ENCODE peak calls at places on chromosomes 1 and 21, in six cellular contexts. M, E, X, S, I and U are unnamed samples.
A peak's percentile ranks its signal among the peaks of the same experiment; 100 is the strongest.

GRCh38 chr1:86773331-86774288 is 69.2 kb downstream of the SH3GLB1 start:
- DNase-seq in X (no peak), S (no peak), I (peak; percentile 61), M (no peak), E (no peak), U (no peak)

GRCh38 chr1:92356956-92357355 is 58.1 kb downstream of the RPAP2 start:
- DNase-seq in I (no peak), M (no peak), S (no peak), E (no peak), X (no peak), U (no peak)

GRCh38 chr21:37164742-37165141 is 91.7 kb downstream of the TTC3 start:
- DNase-seq in S (no peak), X (no peak), E (no peak), I (no peak), M (no peak), U (no peak)

GRCh38 chr1:206690516-206690915 is 5.8 kb downstream of the MAPKAPK2 start:
- DNase-seq in X (no peak), M (no peak), S (no peak), I (no peak), E (no peak), U (peak; percentile 15)

GRCh38 chr21:41666641-41667051 is 100.2 kb downstream of the RIPK4 start:
- DNase-seq in E (no peak), X (no peak), M (no peak), S (no peak), I (no peak), U (no peak)

GRCh38 chr1:245475116-245475515 is 320.3 kb downstream of the KIF26B start:
- DNase-seq in I (no peak), M (no peak), X (no peak), E (no peak), S (no peak), U (no peak)

GRCh38 chr1:201140235-201140940 is 13.4 kb upstream of the ASCL5 start:
- DNase-seq in S (no peak), X (no peak), M (no peak), E (no peak), I (peak; percentile 33), U (no peak)

GRCh38 chr1:167617100-167617949 is 12.7 kb upstream of the RCSD1 start:
- DNase-seq in X (no peak), M (no peak), I (no peak), S (no peak), E (peak; percentile 74), U (peak; percentile 57)

GRCh38 chr1:222777463-222777862 is 37.4 kb upstream of the DISP1 start:
- DNase-seq in X (no peak), M (no peak), I (no peak), E (no peak), S (no peak), U (no peak)

GRCh38 chr1:159175571-159175970 is 4.2 kb downstream of the CADM3 start:
- DNase-seq in X (no peak), E (no peak), S (no peak), M (no peak), I (no peak), U (no peak)

GRCh38 chr1:159786465-159786864 is 5.7 kb downstream of the DUSP23 start:
- DNase-seq in E (no peak), X (no peak), I (no peak), M (no peak), S (no peak), U (no peak)

GRCh38 chr1:174224641-174225040 is 65.3 kb downstream of the RABGAP1L start:
- DNase-seq in M (no peak), E (no peak), I (no peak), S (no peak), X (no peak), U (no peak)

GRCh38 chr1:174225499-174226204 is 66.3 kb downstream of the RABGAP1L start:
- DNase-seq in E (no peak), X (no peak), I (no peak), M (no peak), S (no peak), U (no peak)

GRCh38 chr1:174219606-174220370 is 60.5 kb downstream of the RABGAP1L start:
- DNase-seq in I (no peak), S (no peak), E (no peak), X (no peak), M (no peak), U (no peak)

GRCh38 chr1:174221681-174222080 is 62.4 kb downstream of the RABGAP1L start:
- DNase-seq in S (no peak), I (no peak), X (no peak), E (no peak), M (no peak), U (no peak)

GRCh38 chr1:174222166-174222949 is 63.0 kb downstream of the RABGAP1L start:
- DNase-seq in E (no peak), M (no peak), S (no peak), I (no peak), X (no peak), U (no peak)
- TF ChIP-seq ZNF274 in E (no peak), M (no peak), S (no peak), I (no peak), X (no peak), U (no peak)

DNA sequence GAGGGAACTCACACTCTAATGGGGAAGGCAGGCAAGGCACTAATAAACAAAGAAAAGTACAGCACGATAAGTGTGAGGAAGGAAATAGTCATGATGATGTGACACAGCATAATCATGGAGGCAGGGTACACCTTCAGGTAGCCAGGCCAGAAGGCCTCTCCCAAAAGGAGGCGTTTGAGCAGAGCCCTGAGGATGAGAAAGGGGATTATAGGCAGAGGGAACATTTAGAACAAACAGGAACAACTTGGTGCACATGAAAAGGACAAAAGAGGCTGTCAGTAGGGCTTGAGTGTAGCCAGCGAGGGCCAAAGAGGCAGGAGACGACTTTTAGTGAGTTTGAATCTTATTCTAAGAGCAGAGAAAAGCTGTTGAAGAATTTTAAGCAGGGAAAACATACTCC is 33.4 kb upstream of the CRNN start:
- DNase-seq in M (no peak), E (no peak), I (no peak), S (no peak), X (no peak), U (no peak)
- TF ChIP-seq ZNF274 in M (no peak), E (no peak), I (no peak), S (no peak), X (no peak), U (no peak)

GRCh38 chr1:218317061-218317460 is 28.1 kb upstream of the TGFB2 start:
- DNase-seq in E (no peak), I (no peak), M (no peak), X (no peak), S (no peak), U (peak; percentile 61)

GRCh38 chr1:218312509-218312908 is 27.4 kb downstream of the RRP15 start:
- DNase-seq in E (no peak), I (no peak), M (no peak), X (no peak), S (no peak), U (no peak)

DNA sequence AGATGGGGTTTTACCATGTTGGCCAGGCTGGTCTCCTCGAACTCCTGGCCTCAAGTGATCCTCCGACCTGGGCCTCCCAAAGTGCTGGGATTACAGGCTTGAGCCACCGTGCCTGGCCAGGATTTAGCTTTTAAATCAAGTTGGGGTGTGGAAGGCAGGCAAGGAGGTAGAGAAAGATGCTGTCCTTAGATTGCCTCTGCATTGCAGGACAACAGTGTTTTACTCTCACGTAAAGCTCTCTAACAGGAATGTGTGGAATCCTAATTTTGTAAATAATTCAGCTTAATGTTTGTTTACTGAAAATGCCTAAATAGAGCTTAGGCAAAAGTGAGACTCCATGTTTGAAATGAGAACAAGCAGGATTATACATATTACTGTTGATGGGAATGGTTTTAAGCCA is 29.5 kb upstream of the TGFB2 start:
- DNase-seq in E (no peak), X (no peak), I (no peak), S (no peak), M (no peak), U (no peak)
- TF ChIP-seq ZNF274 in E (no peak), X (no peak), I (no peak), S (no peak), M (no peak), U (no peak)

DNA sequence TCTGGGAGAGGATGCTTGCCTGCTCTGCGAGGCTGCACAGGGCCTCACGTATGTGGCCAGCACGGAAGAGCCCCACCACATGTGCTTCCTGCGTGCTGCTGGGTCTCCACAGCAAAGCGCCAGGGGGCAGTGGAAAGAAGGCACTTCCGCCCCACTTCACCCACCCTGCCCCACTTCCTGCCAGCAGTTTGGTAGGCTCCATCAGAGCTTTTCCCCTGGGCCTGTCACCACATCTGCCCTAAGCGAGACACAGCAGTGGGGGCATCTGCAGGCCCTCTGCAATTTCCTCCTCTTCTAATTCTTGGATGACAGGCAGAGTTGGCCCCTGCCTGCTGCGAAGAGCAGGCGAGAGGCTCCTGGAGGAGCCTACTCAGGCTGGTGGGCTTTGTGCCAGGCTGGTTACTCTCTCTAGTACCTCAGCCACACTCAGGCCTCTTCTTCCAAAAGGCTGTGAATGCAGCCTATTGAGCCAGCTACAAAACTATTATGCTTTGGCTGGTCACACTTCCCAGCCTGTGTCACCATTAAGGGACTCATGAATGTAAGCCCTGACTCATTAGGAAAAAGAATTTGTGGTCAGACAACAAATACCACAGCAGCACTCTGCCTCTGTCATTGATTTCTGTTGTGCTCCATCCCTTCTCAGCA is 25.0 kb downstream of the CD244 start:
- DNase-seq in S (peak; percentile 33), I (no peak), X (peak; percentile 12), M (no peak), E (peak; percentile 78), U (no peak)
- TF ChIP-seq ZNF274 in S (no peak), I (no peak), X (no peak), M (no peak), E (no peak), U (no peak)

GRCh38 chr1:210755991-210756669 is 377.8 kb downstream of the KCNH1 start:
- DNase-seq in S (no peak), M (no peak), I (no peak), E (no peak), X (no peak), U (no peak)

GRCh38 chr1:210758261-210758660 is 375.7 kb downstream of the KCNH1 start:
- DNase-seq in I (no peak), S (no peak), X (no peak), E (no peak), M (no peak), U (no peak)

GRCh38 chr1:210757677-210758076 is 376.3 kb downstream of the KCNH1 start:
- DNase-seq in E (no peak), I (no peak), M (no peak), S (peak; percentile 80), X (no peak), U (no peak)

GRCh38 chr1:210751911-210752310 is 382.0 kb downstream of the KCNH1 start:
- DNase-seq in X (no peak), M (no peak), I (no peak), S (no peak), E (no peak), U (no peak)

GRCh38 chr1:210754931-210755670 is 378.8 kb downstream of the KCNH1 start:
- DNase-seq in E (no peak), X (no peak), S (peak; percentile 8), I (no peak), M (no peak), U (no peak)
- TF ChIP-seq ZNF274 in E (no peak), X (no peak), S (no peak), I (no peak), M (no peak), U (no peak)